ENCODE peak calls at places on chromosomes 3 and 15, in seven cellular contexts. A is HTR-8/SVneo, J is HCEC 1CT, E is WERI-Rb-1, U is H9, T is AG10803, R is left ventricle myocardium inferior. Q is an unnamed sample.
A peak's percentile ranks its signal among the peaks of the same experiment; 100 is the strongest.

GRCh38 chr15:79243723-79244122 is 38.8 kb upstream of the ANKRD34C start:
- DNase-seq in A (no peak), J (no peak), E (no peak), U (no peak), T (peak; percentile 14), R (peak; percentile 40), Q (no peak)

GRCh38 chr15:75153084-75153483 is 48.6 kb upstream of the C15orf39 start:
- DNase-seq in A (peak; percentile 55), J (peak; percentile 43), E (no peak), U (no peak), T (no peak), R (no peak), Q (peak; percentile 50)

GRCh38 chr3:26579126-26579525 is 43.4 kb upstream of the LRRC3B start:
- DNase-seq in A (no peak), J (no peak), E (no peak), U (no peak), T (no peak), R (no peak), Q (no peak)

GRCh38 chr15:80885180-80885579 is 104.4 kb downstream of the MESD start:
- DNase-seq in A (no peak), J (no peak), E (no peak), U (no peak), T (no peak), R (no peak), Q (no peak)

GRCh38 chr3:6354653-6355052 is 506.3 kb upstream of the GRM7 start:
- DNase-seq in A (no peak), J (no peak), E (no peak), U (no peak), T (no peak), R (no peak), Q (peak; percentile 75)

GRCh38 chr15:76177491-76178040 is 117.8 kb downstream of the TMEM266 start:
- DNase-seq in A (no peak), J (peak; percentile 48), E (no peak), U (no peak), T (peak; percentile 91), R (peak; percentile 69), Q (peak; percentile 73)

GRCh38 chr15:81322708-81323253 is 1.2 kb downstream of the STARD5 start:
- DNase-seq in A (no peak), J (no peak), E (no peak), U (no peak), T (no peak), R (no peak), Q (no peak)

GRCh38 chr15:86493884-86494283 is 414.2 kb downstream of the AGBL1 start:
- DNase-seq in A (no peak), J (no peak), E (no peak), U (no peak), T (no peak), R (no peak), Q (no peak)

GRCh38 chr15:68366314-68366713 is 65.6 kb downstream of the ITGA11 start:
- DNase-seq in A (no peak), J (no peak), E (no peak), U (peak; percentile 52), T (no peak), R (no peak), Q (no peak)

GRCh38 chr15:39859609-39860008 is 60.5 kb downstream of the GPR176 start:
- DNase-seq in A (no peak), J (no peak), E (no peak), U (no peak), T (no peak), R (no peak), Q (no peak)

GRCh38 chr3:122458992-122459391 is 43.1 kb upstream of the WDR5B start:
- DNase-seq in A (peak; percentile 17), J (peak; percentile 57), E (no peak), U (no peak), T (peak; percentile 73), R (no peak), Q (peak; percentile 29)

GRCh38 chr15:40040770-40041169 is 1.8 kb upstream of the SRP14 start:
- DNase-seq in A (no peak), J (no peak), E (no peak), U (no peak), T (no peak), R (no peak), Q (no peak)

GRCh38 chr3:161600185-161600584 is 103.6 kb downstream of the OTOL1 start:
- DNase-seq in A (no peak), J (no peak), E (no peak), U (no peak), T (peak; percentile 4), R (no peak), Q (no peak)

GRCh38 chr3:188821998-188822397 is 349.8 kb upstream of the TPRG1 start:
- DNase-seq in A (no peak), J (no peak), E (no peak), U (no peak), T (no peak), R (no peak), Q (no peak)

GRCh38 chr3:127827808-127828207 is 5.5 kb upstream of the MGLL start:
- DNase-seq in A (no peak), J (no peak), E (no peak), U (no peak), T (no peak), R (no peak), Q (no peak)

GRCh38 chr3:191139771-191140170 is 59.3 kb upstream of the OSTN start:
- DNase-seq in A (no peak), J (no peak), E (no peak), U (no peak), T (peak; percentile 68), R (no peak), Q (no peak)